ENCODE peak calls at places on chromosomes 11 and 22, in nine cellular contexts. H is AG04449; E is HEK293T; C is NB4; U is EL; B is fibroblast of the aortic adventitia; X is activated CD4-positive, alpha-beta T cell treated with anti-CD3 and anti-CD28 coated beads, Interleukin-2, amount 50 U/mL, for 1 hour; N is A673; M is DMS153. Y is an unnamed sample.

GRCh38 chr11:77821349-77821851 is 456 bp downstream of the AAMDC start:
- DNase-seq in H (no peak), E (peak), C (peak), U (peak), B (peak), X (no peak), N (peak), M (no peak), Y (peak)

GRCh38 chr11:106997241-106997640 is 21.0 kb downstream of the GUCY1A2 start:
- DNase-seq in H (no peak), E (no peak), C (no peak), U (no peak), B (no peak), X (no peak), N (no peak), M (no peak), Y (no peak)

GRCh38 chr11:115873813-115874212 is 369.6 kb upstream of the CADM1 start:
- DNase-seq in H (no peak), E (no peak), C (peak), U (no peak), B (no peak), X (no peak), N (no peak), M (no peak), Y (no peak)

GRCh38 chr11:329886-330253 is 9.2 kb upstream of the IFITM3 start:
- DNase-seq in H (no peak), E (no peak), C (no peak), U (no peak), B (no peak), X (no peak), N (no peak), M (no peak), Y (no peak)

GRCh38 chr11:61972112-61972795 is 4.8 kb upstream of the FTH1 start:
- DNase-seq in H (no peak), E (no peak), C (peak), U (no peak), B (no peak), X (no peak), N (no peak), M (no peak), Y (no peak)

GRCh38 chr11:67996622-67997459 is 7.1 kb downstream of the UNC93B1 start:
- DNase-seq in H (no peak), E (peak), C (peak), U (peak), B (no peak), X (no peak), N (peak), M (no peak), Y (peak)

GRCh38 chr11:60455531-60456042 is at the start of gene MS4A1:
- DNase-seq in H (no peak), E (no peak), C (no peak), U (no peak), B (no peak), X (no peak), N (no peak), M (no peak), Y (no peak)

GRCh38 chr11:66951927-66952337 is 6.3 kb downstream of the PC start:
- DNase-seq in H (no peak), E (no peak), C (no peak), U (peak), B (no peak), X (no peak), N (peak), M (no peak), Y (no peak)

GRCh38 chr22:33038131-33038772 is 19.9 kb downstream of the SYN3 start:
- DNase-seq in H (no peak), E (no peak), C (peak), U (peak), B (no peak), X (no peak), N (peak), M (no peak), Y (no peak)

GRCh38 chr22:43743131-43743530 is 69.0 kb downstream of the EFCAB6 start:
- DNase-seq in H (no peak), E (peak), C (peak), U (no peak), B (no peak), X (no peak), N (peak), M (no peak), Y (peak)

GRCh38 chr11:104968856-104969776 is 742 bp upstream of the CASP4 start:
- DNase-seq in H (no peak), E (no peak), C (peak), U (peak), B (peak), X (no peak), N (peak), M (peak), Y (no peak)

GRCh38 chr11:85483861-85484260 is 143.3 kb downstream of the DLG2 start:
- DNase-seq in H (no peak), E (no peak), C (no peak), U (no peak), B (peak), X (no peak), N (no peak), M (no peak), Y (no peak)

GRCh38 chr22:31743871-31744270 is 6.1 kb downstream of the PRR14L start:
- DNase-seq in H (no peak), E (no peak), C (no peak), U (no peak), B (no peak), X (no peak), N (no peak), M (no peak), Y (no peak)

GRCh38 chr11:60981515-60981914 is 10.0 kb downstream of the CD6 start:
- DNase-seq in H (no peak), E (no peak), C (no peak), U (no peak), B (no peak), X (no peak), N (no peak), M (no peak), Y (no peak)

GRCh38 chr11:103947566-103947919 is 88.9 kb upstream of the DDI1 start:
- DNase-seq in H (no peak), E (no peak), C (no peak), U (peak), B (peak), X (no peak), N (no peak), M (no peak), Y (no peak)

GRCh38 chr11:73281796-73282660 is 9.9 kb downstream of the P2RY6 start:
- DNase-seq in H (no peak), E (no peak), C (peak), U (no peak), B (no peak), X (no peak), N (no peak), M (no peak), Y (no peak)

GRCh38 chr11:42065199-42065598 is 605.7 kb upstream of the LRRC4C start:
- DNase-seq in H (no peak), E (no peak), C (no peak), U (no peak), B (no peak), X (no peak), N (no peak), M (no peak), Y (no peak)

GRCh38 chr22:46044718-46045458 is 67.9 kb upstream of the WNT7B start:
- DNase-seq in H (no peak), E (no peak), C (no peak), U (peak), B (no peak), X (no peak), N (no peak), M (no peak), Y (peak)

GRCh38 chr22:49701380-49702067 is 126.1 kb downstream of the BRD1 start:
- DNase-seq in H (no peak), E (no peak), C (peak), U (no peak), B (no peak), X (no peak), N (no peak), M (no peak), Y (no peak)

GRCh38 chr11:67584205-67584880 is 731 bp downstream of the GSTP1 start:
- DNase-seq in H (no peak), E (peak), C (peak), U (peak), B (peak), X (peak), N (peak), M (peak), Y (no peak)

GRCh38 chr22:42134033-42135020 is 3.7 kb upstream of the CYP2D6 start:
- DNase-seq in H (no peak), E (no peak), C (no peak), U (no peak), B (no peak), X (no peak), N (no peak), M (no peak), Y (no peak)

GRCh38 chr11:83612891-83613766 is 327.0 kb upstream of the CCDC90B start:
- DNase-seq in H (no peak), E (no peak), C (no peak), U (no peak), B (no peak), X (no peak), N (peak), M (peak), Y (peak)

GRCh38 chr11:128379587-128380279 is 207.6 kb downstream of the ETS1 start:
- DNase-seq in H (no peak), E (no peak), C (no peak), U (no peak), B (no peak), X (peak), N (no peak), M (no peak), Y (no peak)

GRCh38 chr11:859394-860131 is 16.9 kb downstream of the TSPAN4 start:
- DNase-seq in H (no peak), E (no peak), C (no peak), U (peak), B (peak), X (no peak), N (peak), M (peak), Y (no peak)